ENCODE peak calls at places on chromosome 3, in four cellular contexts. A is ovary, I is ascending aorta, O is A549. Y is an unnamed sample.

GRCh38 chr3:2166552-2166951 is 67.9 kb downstream of the CNTN4 start:
- DNase-seq in A (no peak), I (no peak), O (peak; percentile 6), Y (no peak)

GRCh38 chr3:40073310-40074007 is 236.0 kb upstream of the EIF1B start:
- DNase-seq in A (no peak), O (no peak), I (no peak), Y (no peak)

GRCh38 chr3:17983106-17983505 is 240.7 kb upstream of the TBC1D5 start:
- DNase-seq in O (no peak), I (no peak), A (no peak), Y (no peak)

GRCh38 chr3:156389151-156389760 is 165.7 kb downstream of the SSR3 start:
- DNase-seq in A (no peak), O (no peak), I (no peak), Y (no peak)

GRCh38 chr3:165446555-165446954 is 250.4 kb upstream of the SLITRK3 start:
- DNase-seq in O (no peak), I (no peak), A (no peak), Y (no peak)

GRCh38 chr3:129441782-129442181 is 1.8 kb downstream of the IFT122 start:
- DNase-seq in O (no peak), A (peak; percentile 44), I (no peak), Y (no peak)

GRCh38 chr3:40309925-40310635 is 573 bp downstream of the EIF1B start:
- DNase-seq in A (peak; percentile 83), I (no peak), O (peak; percentile 5), Y (no peak)

GRCh38 chr3:169990431-169990830 is 23.8 kb downstream of the SEC62 start:
- DNase-seq in I (no peak), A (no peak), O (no peak), Y (no peak)

GRCh38 chr3:10697918-10698317 is 118.1 kb upstream of the SLC6A11 start:
- DNase-seq in I (no peak), O (no peak), A (no peak), Y (no peak)

GRCh38 chr3:98799479-98799878 is 36.3 kb downstream of the ST3GAL6 start:
- DNase-seq in O (no peak), I (no peak), A (no peak), Y (no peak)

GRCh38 chr3:129608087-129608935 is 1.8 kb upstream of the PLXND1 start:
- DNase-seq in O (peak; percentile 70), I (no peak), A (no peak), Y (no peak)

GRCh38 chr3:168968611-168969010 is 694.9 kb downstream of the MECOM start:
- DNase-seq in I (no peak), A (no peak), O (no peak), Y (no peak)

GRCh38 chr3:108590443-108590842 is 921 bp downstream of the DZIP3 start:
- DNase-seq in O (no peak), I (no peak), A (no peak), Y (peak; percentile 51)

GRCh38 chr3:37862712-37863551 is 1.3 kb downstream of the CTDSPL start:
- DNase-seq in I (no peak), O (peak; percentile 42), A (no peak), Y (no peak)

GRCh38 chr3:171156455-171157005 is 130.0 kb upstream of the SLC2A2 start:
- DNase-seq in O (peak; percentile 33), A (no peak), I (no peak), Y (no peak)

GRCh38 chr3:11734-12133 is 184.8 kb upstream of the CHL1 start:
- DNase-seq in A (no peak), I (no peak), O (peak; percentile 45), Y (no peak)

GRCh38 chr3:196323723-196324122 is 5.7 kb upstream of the DYNLT2B start:
- DNase-seq in I (no peak), O (no peak), A (no peak), Y (no peak)

GRCh38 chr3:47512416-47513124 is 942 bp downstream of the ELP6 start:
- DNase-seq in I (no peak), A (peak; percentile 57), O (no peak), Y (peak; percentile 34)

GRCh38 chr3:15262021-15262420 is 56.0 kb downstream of the CAPN7 start:
- DNase-seq in I (no peak), O (no peak), A (no peak), Y (no peak)

GRCh38 chr3:127779747-127780146 is 42.6 kb downstream of the MGLL start:
- DNase-seq in A (no peak), I (no peak), O (peak; percentile 45), Y (no peak)
- H3K27ac ChIP-seq in A (no peak overlapping the region), I (peak overlapping the region; percentile 80), O (peak overlapping the region; percentile 61), Y (no peak overlapping the region)

GRCh38 chr3:149251186-149251585 is 29.6 kb upstream of the CP start:
- DNase-seq in O (no peak), I (no peak), A (no peak), Y (no peak)

GRCh38 chr3:149243540-149243939 is 21.9 kb upstream of the CP start:
- DNase-seq in A (no peak), O (no peak), I (no peak), Y (no peak)

GRCh38 chr3:149247025-149247710 is 25.5 kb upstream of the CP start:
- DNase-seq in A (no peak), I (no peak), O (peak; percentile 36), Y (no peak)

GRCh38 chr3:149247929-149248691 is 26.5 kb upstream of the CP start:
- DNase-seq in O (no peak), I (no peak), A (no peak), Y (no peak)

GRCh38 chr3:149245738-149246451 is 24.3 kb upstream of the CP start:
- DNase-seq in O (peak; percentile 46), A (no peak), I (no peak), Y (no peak)
- H3K4me3 ChIP-seq in O (no peak overlapping the region), A (no peak overlapping the region), I (no peak overlapping the region), Y (no peak overlapping the region)

GRCh38 chr3:64898941-64899340 is 211.1 kb upstream of the ADAMTS9 start:
- DNase-seq in A (no peak), I (no peak), O (no peak), Y (no peak)

GRCh38 chr3:64896173-64896925 is 208.5 kb upstream of the ADAMTS9 start:
- DNase-seq in A (no peak), I (no peak), O (no peak), Y (no peak)

GRCh38 chr3:64892664-64893309 is 205.0 kb upstream of the ADAMTS9 start:
- DNase-seq in I (no peak), O (no peak), A (no peak), Y (no peak)

GRCh38 chr3:64890466-64890865 is 202.7 kb upstream of the ADAMTS9 start:
- DNase-seq in O (no peak), A (no peak), I (no peak), Y (no peak)

GRCh38 chr3:64895095-64895494 is 207.3 kb upstream of the ADAMTS9 start:
- DNase-seq in O (no peak), I (no peak), A (no peak), Y (no peak)
- H3K27ac ChIP-seq in O (no peak overlapping the region), I (peak overlapping the region; percentile 15), A (peak overlapping the region; percentile 12), Y (no peak overlapping the region)

GRCh38 chr3:101857279-101857678 is 8.0 kb downstream of the NFKBIZ start:
- DNase-seq in A (no peak), O (no peak), I (no peak), Y (no peak)
- H3K4me3 ChIP-seq in A (no peak overlapping the region), O (no peak overlapping the region), I (no peak overlapping the region), Y (no peak overlapping the region)

DNA sequence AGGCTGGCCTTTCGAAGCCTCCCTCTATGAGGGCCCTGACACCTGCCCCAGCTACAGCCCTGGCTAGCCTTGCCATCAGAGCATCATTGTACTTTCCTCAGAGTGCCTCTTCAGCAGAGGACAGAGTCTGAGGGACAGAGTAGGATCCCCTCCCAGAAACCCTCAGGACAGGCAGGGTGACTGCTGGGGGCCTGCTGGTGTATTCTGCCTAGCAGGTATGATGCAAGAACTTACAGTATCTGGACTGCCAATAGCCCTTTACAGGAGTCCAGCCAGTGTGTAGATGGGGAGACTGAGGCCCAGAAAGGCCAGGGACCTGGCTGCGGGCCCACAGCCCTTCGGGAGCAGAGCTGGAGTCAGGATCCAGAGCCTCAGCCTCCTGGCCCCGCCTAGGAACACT is 19.1 kb downstream of the DUSP7 start:
- DNase-seq in A (no peak), I (no peak), O (no peak), Y (no peak)
- H3K27ac ChIP-seq in A (no peak overlapping the region), I (no peak overlapping the region), O (no peak overlapping the region), Y (no peak overlapping the region)

DNA sequence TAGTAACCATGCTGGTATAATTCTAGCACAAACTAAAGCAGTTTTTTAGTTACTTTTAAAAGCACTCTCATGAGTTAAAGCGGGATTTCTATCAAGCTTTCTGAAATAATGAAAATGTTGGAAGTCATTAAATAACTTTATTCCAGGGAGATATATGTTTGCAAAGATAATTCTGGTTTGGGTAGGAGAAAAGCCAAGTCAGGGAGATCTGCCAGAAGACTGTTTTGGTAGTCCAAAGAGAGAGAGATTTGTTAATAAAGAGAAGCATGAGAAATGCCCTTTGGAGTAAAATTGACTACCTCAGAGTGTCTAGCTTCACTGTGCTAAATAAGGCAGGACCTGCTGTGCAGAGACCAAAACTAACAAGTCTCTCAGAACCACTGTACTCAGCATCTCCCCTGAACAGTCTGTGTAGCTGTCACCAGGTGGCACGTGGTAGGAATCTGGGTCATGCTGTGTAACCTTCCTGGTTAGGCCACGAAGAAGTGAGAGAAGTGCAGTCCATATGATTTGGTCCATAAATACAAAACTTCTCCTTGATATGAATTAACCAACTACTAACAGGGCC is 31.6 kb upstream of the SLC35G2 start:
- DNase-seq in I (peak; percentile 15), O (no peak), A (no peak), Y (peak; percentile 8)
- H3K4me3 ChIP-seq in I (peak overlapping the region; percentile 50), O (no peak overlapping the region), A (no peak overlapping the region), Y (no peak overlapping the region)

GRCh38 chr3:71240035-71240434 is 343.5 kb downstream of the FOXP1 start:
- DNase-seq in O (no peak), I (no peak), A (no peak), Y (no peak)
- H3K27ac ChIP-seq in O (no peak overlapping the region), I (peak overlapping the region; percentile 86), A (no peak overlapping the region), Y (no peak overlapping the region)

DNA sequence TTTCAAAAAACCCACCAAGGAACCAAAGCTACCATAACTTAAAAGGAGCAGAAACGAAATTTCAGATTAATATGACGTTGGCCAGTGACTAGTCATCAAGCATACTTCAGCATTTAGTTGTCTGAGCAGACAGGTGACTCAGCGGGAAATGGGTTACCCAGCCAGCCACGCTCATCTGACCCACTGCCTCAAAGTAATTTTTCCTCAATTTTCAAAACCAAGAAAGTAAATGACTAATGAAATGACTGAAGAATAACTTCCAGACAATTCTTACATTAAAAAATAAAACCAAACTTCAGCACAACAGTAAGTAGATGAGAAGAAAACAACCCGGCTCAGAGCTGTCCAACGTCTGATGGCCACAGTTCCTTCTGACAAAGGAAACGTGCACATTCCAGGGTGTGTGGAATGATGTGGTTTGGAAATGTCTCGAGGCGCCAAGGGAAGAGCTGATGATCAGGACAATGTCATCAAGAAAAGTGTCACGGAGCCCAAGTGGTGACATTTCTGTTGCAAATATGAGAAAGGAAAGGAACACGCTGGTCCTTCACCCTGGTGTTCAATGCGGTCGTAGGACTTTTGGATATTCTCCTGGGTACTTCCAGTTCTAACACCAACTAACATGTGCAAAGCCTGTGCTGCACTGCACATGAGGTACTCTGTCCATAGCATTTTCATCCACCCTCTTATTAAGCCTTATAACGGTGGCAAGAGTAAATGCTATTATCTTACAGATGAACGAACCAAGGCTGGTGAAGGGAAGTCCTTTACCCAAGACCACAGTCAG is 79.1 kb downstream of the FOXP1 start:
- DNase-seq in A (no peak), O (peak; percentile 85), I (no peak), Y (no peak)
- H3K4me3 ChIP-seq in A (no peak overlapping the region), O (peak overlapping the region; percentile 9), I (no peak overlapping the region), Y (no peak overlapping the region)

GRCh38 chr3:52443268-52443610 is 1.7 kb downstream of the SEMA3G start:
- DNase-seq in I (no peak), A (no peak), O (no peak), Y (no peak)
- H3K27ac ChIP-seq in I (no peak overlapping the region), A (no peak overlapping the region), O (no peak overlapping the region), Y (no peak overlapping the region)

Y was measured in naive thymus-derived CD4-positive, alpha-beta T cell.